ENCODE peak calls at places on chromosomes 4 and X, in five cellular contexts. One of them, this sample, is unnamed.

GRCh38 chr4:128379860-128380259 is 92.2 kb upstream of the PGRMC2 start:
- DNase-seq in uterus: no peak
- DNase-seq in EL: peak
- DNase-seq in mesenteric fat pad: no peak
- DNase-seq in activated CD4-positive, alpha-beta T cell treated with anti-CD3 and anti-CD28 coated beads, Interleukin-2, amount 50 U/mL, for 4 hours: no peak
- DNase-seq in this sample: no peak

GRCh38 chr4:40121515-40121914 is 64.9 kb downstream of the N4BP2 start:
- DNase-seq in uterus: no peak
- DNase-seq in EL: peak
- DNase-seq in mesenteric fat pad: no peak
- DNase-seq in activated CD4-positive, alpha-beta T cell treated with anti-CD3 and anti-CD28 coated beads, Interleukin-2, amount 50 U/mL, for 4 hours: peak
- DNase-seq in this sample: no peak

GRCh38 chr4:14532436-14532835 is 469.8 kb upstream of the CPEB2 start:
- DNase-seq in uterus: no peak
- DNase-seq in EL: no peak
- DNase-seq in mesenteric fat pad: no peak
- DNase-seq in activated CD4-positive, alpha-beta T cell treated with anti-CD3 and anti-CD28 coated beads, Interleukin-2, amount 50 U/mL, for 4 hours: no peak
- DNase-seq in this sample: no peak

GRCh38 chrX:82813671-82814078 is 694.4 kb upstream of the POU3F4 start:
- DNase-seq in uterus: no peak
- DNase-seq in EL: peak
- DNase-seq in mesenteric fat pad: no peak
- DNase-seq in activated CD4-positive, alpha-beta T cell treated with anti-CD3 and anti-CD28 coated beads, Interleukin-2, amount 50 U/mL, for 4 hours: no peak
- DNase-seq in this sample: no peak

GRCh38 chrX:132831336-132831973 is 127.0 kb downstream of the HS6ST2 start:
- DNase-seq in uterus: no peak
- DNase-seq in EL: no peak
- DNase-seq in mesenteric fat pad: no peak
- DNase-seq in activated CD4-positive, alpha-beta T cell treated with anti-CD3 and anti-CD28 coated beads, Interleukin-2, amount 50 U/mL, for 4 hours: no peak
- DNase-seq in this sample: no peak

GRCh38 chr4:85681194-85681803 is 206.3 kb downstream of the ARHGAP24 start:
- DNase-seq in uterus: no peak
- DNase-seq in EL: peak
- DNase-seq in mesenteric fat pad: no peak
- DNase-seq in activated CD4-positive, alpha-beta T cell treated with anti-CD3 and anti-CD28 coated beads, Interleukin-2, amount 50 U/mL, for 4 hours: no peak
- DNase-seq in this sample: no peak

GRCh38 chr4:2402453-2402852 is 16.0 kb downstream of the ZFYVE28 start:
- DNase-seq in uterus: no peak
- DNase-seq in EL: no peak
- DNase-seq in mesenteric fat pad: no peak
- DNase-seq in activated CD4-positive, alpha-beta T cell treated with anti-CD3 and anti-CD28 coated beads, Interleukin-2, amount 50 U/mL, for 4 hours: no peak
- DNase-seq in this sample: no peak

GRCh38 chr4:134282680-134283079 is 81.1 kb upstream of the PABPC4L start:
- DNase-seq in uterus: no peak
- DNase-seq in EL: no peak
- DNase-seq in mesenteric fat pad: no peak
- DNase-seq in activated CD4-positive, alpha-beta T cell treated with anti-CD3 and anti-CD28 coated beads, Interleukin-2, amount 50 U/mL, for 4 hours: no peak
- DNase-seq in this sample: no peak

GRCh38 chr4:141425124-141425523 is 204.4 kb downstream of the ZNF330 start:
- DNase-seq in uterus: no peak
- DNase-seq in EL: peak
- DNase-seq in mesenteric fat pad: no peak
- DNase-seq in activated CD4-positive, alpha-beta T cell treated with anti-CD3 and anti-CD28 coated beads, Interleukin-2, amount 50 U/mL, for 4 hours: no peak
- DNase-seq in this sample: no peak

GRCh38 chr4:102338405-102338804 is 6.9 kb downstream of the SLC39A8 start:
- DNase-seq in uterus: no peak
- DNase-seq in EL: no peak
- DNase-seq in mesenteric fat pad: no peak
- DNase-seq in activated CD4-positive, alpha-beta T cell treated with anti-CD3 and anti-CD28 coated beads, Interleukin-2, amount 50 U/mL, for 4 hours: no peak
- DNase-seq in this sample: no peak

GRCh38 chrX:65581661-65582339 is 47.2 kb upstream of the LAS1L start:
- DNase-seq in uterus: peak
- DNase-seq in EL: peak
- DNase-seq in mesenteric fat pad: peak
- DNase-seq in activated CD4-positive, alpha-beta T cell treated with anti-CD3 and anti-CD28 coated beads, Interleukin-2, amount 50 U/mL, for 4 hours: peak
- DNase-seq in this sample: no peak

GRCh38 chr4:4860381-4860802 is 927 bp downstream of the MSX1 start:
- DNase-seq in uterus: no peak
- DNase-seq in EL: no peak
- DNase-seq in mesenteric fat pad: no peak
- DNase-seq in activated CD4-positive, alpha-beta T cell treated with anti-CD3 and anti-CD28 coated beads, Interleukin-2, amount 50 U/mL, for 4 hours: no peak
- DNase-seq in this sample: no peak

GRCh38 chr4:81030617-81031388 is at the start of gene BMP3:
- DNase-seq in uterus: no peak
- DNase-seq in EL: peak
- DNase-seq in mesenteric fat pad: no peak
- DNase-seq in activated CD4-positive, alpha-beta T cell treated with anti-CD3 and anti-CD28 coated beads, Interleukin-2, amount 50 U/mL, for 4 hours: no peak
- DNase-seq in this sample: peak

GRCh38 chrX:24398766-24399165 is 38.3 kb downstream of the SUPT20HL1 start:
- DNase-seq in uterus: no peak
- DNase-seq in EL: no peak
- DNase-seq in mesenteric fat pad: no peak
- DNase-seq in activated CD4-positive, alpha-beta T cell treated with anti-CD3 and anti-CD28 coated beads, Interleukin-2, amount 50 U/mL, for 4 hours: no peak
- DNase-seq in this sample: no peak

GRCh38 chrX:10259716-10260115 is 102.9 kb downstream of the CLCN4 start:
- DNase-seq in uterus: no peak
- DNase-seq in EL: peak
- DNase-seq in mesenteric fat pad: no peak
- DNase-seq in activated CD4-positive, alpha-beta T cell treated with anti-CD3 and anti-CD28 coated beads, Interleukin-2, amount 50 U/mL, for 4 hours: no peak
- DNase-seq in this sample: no peak

GRCh38 chrX:7771788-7772438 is 71.1 kb upstream of the VCX start:
- DNase-seq in uterus: no peak
- DNase-seq in EL: no peak
- DNase-seq in mesenteric fat pad: no peak
- DNase-seq in activated CD4-positive, alpha-beta T cell treated with anti-CD3 and anti-CD28 coated beads, Interleukin-2, amount 50 U/mL, for 4 hours: no peak
- DNase-seq in this sample: no peak

GRCh38 chr4:1105662-1106061 is 7.7 kb downstream of the RNF212 start:
- DNase-seq in uterus: no peak
- DNase-seq in EL: no peak
- DNase-seq in mesenteric fat pad: peak
- DNase-seq in activated CD4-positive, alpha-beta T cell treated with anti-CD3 and anti-CD28 coated beads, Interleukin-2, amount 50 U/mL, for 4 hours: no peak
- DNase-seq in this sample: peak

GRCh38 chr4:6992728-6993655 is 50.2 kb upstream of the TADA2B start:
- DNase-seq in uterus: no peak
- DNase-seq in EL: no peak
- DNase-seq in mesenteric fat pad: no peak
- DNase-seq in activated CD4-positive, alpha-beta T cell treated with anti-CD3 and anti-CD28 coated beads, Interleukin-2, amount 50 U/mL, for 4 hours: no peak
- DNase-seq in this sample: peak

GRCh38 chrX:40468033-40468979 is 112.5 kb upstream of the ATP6AP2 start:
- DNase-seq in uterus: no peak
- DNase-seq in EL: peak
- DNase-seq in mesenteric fat pad: no peak
- DNase-seq in activated CD4-positive, alpha-beta T cell treated with anti-CD3 and anti-CD28 coated beads, Interleukin-2, amount 50 U/mL, for 4 hours: peak
- DNase-seq in this sample: no peak

GRCh38 chrX:151100796-151101195 is 75.6 kb upstream of the GPR50 start:
- DNase-seq in uterus: no peak
- DNase-seq in EL: no peak
- DNase-seq in mesenteric fat pad: no peak
- DNase-seq in activated CD4-positive, alpha-beta T cell treated with anti-CD3 and anti-CD28 coated beads, Interleukin-2, amount 50 U/mL, for 4 hours: no peak
- DNase-seq in this sample: no peak

GRCh38 chr4:110851989-110852388 is 229.1 kb upstream of the PITX2 start:
- DNase-seq in uterus: no peak
- DNase-seq in EL: no peak
- DNase-seq in mesenteric fat pad: no peak
- DNase-seq in activated CD4-positive, alpha-beta T cell treated with anti-CD3 and anti-CD28 coated beads, Interleukin-2, amount 50 U/mL, for 4 hours: no peak
- DNase-seq in this sample: no peak

GRCh38 chr4:72568959-72569718 is at the start of gene ADAMTS3:
- DNase-seq in uterus: peak
- DNase-seq in EL: peak
- DNase-seq in mesenteric fat pad: peak
- DNase-seq in activated CD4-positive, alpha-beta T cell treated with anti-CD3 and anti-CD28 coated beads, Interleukin-2, amount 50 U/mL, for 4 hours: no peak
- DNase-seq in this sample: no peak

GRCh38 chrX:25013593-25014365 is 2.0 kb downstream of the ARX start:
- DNase-seq in uterus: no peak
- DNase-seq in EL: no peak
- DNase-seq in mesenteric fat pad: no peak
- DNase-seq in activated CD4-positive, alpha-beta T cell treated with anti-CD3 and anti-CD28 coated beads, Interleukin-2, amount 50 U/mL, for 4 hours: no peak
- DNase-seq in this sample: no peak

GRCh38 chr4:85732124-85732523 is 257.2 kb downstream of the ARHGAP24 start:
- DNase-seq in uterus: no peak
- DNase-seq in EL: no peak
- DNase-seq in mesenteric fat pad: no peak
- DNase-seq in activated CD4-positive, alpha-beta T cell treated with anti-CD3 and anti-CD28 coated beads, Interleukin-2, amount 50 U/mL, for 4 hours: no peak
- DNase-seq in this sample: no peak

GRCh38 chr4:127783026-127783769 is 1.1 kb downstream of the HSPA4L start:
- DNase-seq in uterus: peak
- DNase-seq in EL: peak
- DNase-seq in mesenteric fat pad: no peak
- DNase-seq in activated CD4-positive, alpha-beta T cell treated with anti-CD3 and anti-CD28 coated beads, Interleukin-2, amount 50 U/mL, for 4 hours: no peak
- DNase-seq in this sample: no peak

GRCh38 chr4:170391066-170391754 is 301.5 kb upstream of the AADAT start:
- DNase-seq in uterus: no peak
- DNase-seq in EL: peak
- DNase-seq in mesenteric fat pad: no peak
- DNase-seq in activated CD4-positive, alpha-beta T cell treated with anti-CD3 and anti-CD28 coated beads, Interleukin-2, amount 50 U/mL, for 4 hours: no peak
- DNase-seq in this sample: no peak

GRCh38 chr4:140858897-140859296 is 102.7 kb upstream of the TBC1D9 start:
- DNase-seq in uterus: no peak
- DNase-seq in EL: peak
- DNase-seq in mesenteric fat pad: no peak
- DNase-seq in activated CD4-positive, alpha-beta T cell treated with anti-CD3 and anti-CD28 coated beads, Interleukin-2, amount 50 U/mL, for 4 hours: no peak
- DNase-seq in this sample: no peak

GRCh38 chr4:88811904-88812303 is 114.3 kb upstream of the NAP1L5 start:
- DNase-seq in uterus: no peak
- DNase-seq in EL: no peak
- DNase-seq in mesenteric fat pad: no peak
- DNase-seq in activated CD4-positive, alpha-beta T cell treated with anti-CD3 and anti-CD28 coated beads, Interleukin-2, amount 50 U/mL, for 4 hours: no peak
- DNase-seq in this sample: no peak

GRCh38 chr4:111399523-111400135 is 745.6 kb upstream of the FAM241A start:
- DNase-seq in uterus: no peak
- DNase-seq in EL: peak
- DNase-seq in mesenteric fat pad: no peak
- DNase-seq in activated CD4-positive, alpha-beta T cell treated with anti-CD3 and anti-CD28 coated beads, Interleukin-2, amount 50 U/mL, for 4 hours: no peak
- DNase-seq in this sample: no peak

GRCh38 chr4:180485407-180485806 is 1757.8 kb upstream of the TENM3 start:
- DNase-seq in uterus: no peak
- DNase-seq in EL: no peak
- DNase-seq in mesenteric fat pad: no peak
- DNase-seq in activated CD4-positive, alpha-beta T cell treated with anti-CD3 and anti-CD28 coated beads, Interleukin-2, amount 50 U/mL, for 4 hours: no peak
- DNase-seq in this sample: no peak